ENCODE peak calls at places on chromosomes 4 and X, in six cellular contexts. One of them, this sample, is unnamed.

GRCh38 chr4:32455231-32455630 is 1735.1 kb downstream of the PCDH7 start:
- DNase-seq in cardiac muscle cell: peak
- DNase-seq in right lobe of liver: no peak
- DNase-seq in PC-9: no peak
- DNase-seq in thyroid gland: no peak
- DNase-seq in brain microvascular endothelial cell: peak
- DNase-seq in this sample: no peak

GRCh38 chr4:144547678-144548298 is 98.2 kb upstream of the HHIP start:
- DNase-seq in cardiac muscle cell: no peak
- DNase-seq in PC-9: no peak
- DNase-seq in right lobe of liver: no peak
- DNase-seq in brain microvascular endothelial cell: no peak
- DNase-seq in thyroid gland: no peak
- DNase-seq in this sample: no peak

GRCh38 chr4:139973015-139973414 is 181.0 kb downstream of the MAML3 start:
- DNase-seq in thyroid gland: no peak
- DNase-seq in right lobe of liver: no peak
- DNase-seq in brain microvascular endothelial cell: no peak
- DNase-seq in cardiac muscle cell: no peak
- DNase-seq in PC-9: no peak
- DNase-seq in this sample: no peak

GRCh38 chr4:78337621-78338020 is 213.9 kb upstream of the ANXA3 start:
- DNase-seq in brain microvascular endothelial cell: no peak
- DNase-seq in PC-9: no peak
- DNase-seq in right lobe of liver: no peak
- DNase-seq in thyroid gland: no peak
- DNase-seq in cardiac muscle cell: no peak
- DNase-seq in this sample: no peak

GRCh38 chrX:13283968-13284914 is 35.6 kb downstream of the ATXN3L start:
- DNase-seq in PC-9: no peak
- DNase-seq in right lobe of liver: no peak
- DNase-seq in cardiac muscle cell: peak
- DNase-seq in thyroid gland: no peak
- DNase-seq in brain microvascular endothelial cell: peak
- DNase-seq in this sample: peak

GRCh38 chrX:104854188-104854587 is 288.2 kb downstream of the IL1RAPL2 start:
- DNase-seq in thyroid gland: no peak
- DNase-seq in cardiac muscle cell: no peak
- DNase-seq in PC-9: no peak
- DNase-seq in right lobe of liver: no peak
- DNase-seq in brain microvascular endothelial cell: no peak
- DNase-seq in this sample: no peak

GRCh38 chrX:72470593-72471310 is 101.9 kb downstream of the HDAC8 start:
- DNase-seq in PC-9: no peak
- DNase-seq in right lobe of liver: no peak
- DNase-seq in cardiac muscle cell: no peak
- DNase-seq in thyroid gland: no peak
- DNase-seq in brain microvascular endothelial cell: no peak
- DNase-seq in this sample: no peak

GRCh38 chrX:123807825-123808416 is 51.9 kb upstream of the XIAP start:
- DNase-seq in brain microvascular endothelial cell: no peak
- DNase-seq in cardiac muscle cell: peak
- DNase-seq in PC-9: no peak
- DNase-seq in right lobe of liver: no peak
- DNase-seq in thyroid gland: no peak
- DNase-seq in this sample: peak

GRCh38 chrX:153606503-153606902 is 7.6 kb upstream of the CCNQ start:
- DNase-seq in thyroid gland: no peak
- DNase-seq in right lobe of liver: no peak
- DNase-seq in brain microvascular endothelial cell: no peak
- DNase-seq in cardiac muscle cell: no peak
- DNase-seq in PC-9: no peak
- DNase-seq in this sample: no peak

GRCh38 chrX:119537487-119537886 is 27.7 kb downstream of the STEEP1 start:
- DNase-seq in cardiac muscle cell: no peak
- DNase-seq in PC-9: no peak
- DNase-seq in thyroid gland: no peak
- DNase-seq in right lobe of liver: no peak
- DNase-seq in brain microvascular endothelial cell: no peak
- DNase-seq in this sample: peak

GRCh38 chrX:66633541-66633940 is 5.3 kb downstream of the EDA2R start:
- DNase-seq in PC-9: no peak
- DNase-seq in thyroid gland: no peak
- DNase-seq in right lobe of liver: no peak
- DNase-seq in brain microvascular endothelial cell: peak
- DNase-seq in cardiac muscle cell: peak
- DNase-seq in this sample: peak

GRCh38 chr4:188779586-188779985 is 640.3 kb downstream of the TRIML1 start:
- DNase-seq in PC-9: no peak
- DNase-seq in cardiac muscle cell: no peak
- DNase-seq in thyroid gland: no peak
- DNase-seq in right lobe of liver: no peak
- DNase-seq in brain microvascular endothelial cell: peak
- DNase-seq in this sample: peak

GRCh38 chrX:9611436-9612145 is 146.7 kb downstream of the TBL1X start:
- DNase-seq in right lobe of liver: peak
- DNase-seq in brain microvascular endothelial cell: no peak
- DNase-seq in thyroid gland: no peak
- DNase-seq in PC-9: no peak
- DNase-seq in cardiac muscle cell: no peak
- DNase-seq in this sample: peak

GRCh38 chr4:33262809-33263208 is 2542.6 kb downstream of the PCDH7 start:
- DNase-seq in thyroid gland: no peak
- DNase-seq in PC-9: no peak
- DNase-seq in right lobe of liver: no peak
- DNase-seq in brain microvascular endothelial cell: no peak
- DNase-seq in cardiac muscle cell: no peak
- DNase-seq in this sample: peak

GRCh38 chr4:109044446-109044845 is 258.0 kb downstream of the COL25A1 start:
- DNase-seq in brain microvascular endothelial cell: no peak
- DNase-seq in thyroid gland: no peak
- DNase-seq in cardiac muscle cell: no peak
- DNase-seq in PC-9: no peak
- DNase-seq in right lobe of liver: no peak
- DNase-seq in this sample: no peak

GRCh38 chr4:173057442-173057841 is 111.2 kb upstream of the GALNT7 start:
- DNase-seq in PC-9: no peak
- DNase-seq in cardiac muscle cell: no peak
- DNase-seq in brain microvascular endothelial cell: no peak
- DNase-seq in right lobe of liver: no peak
- DNase-seq in thyroid gland: no peak
- DNase-seq in this sample: peak

GRCh38 chr4:145507636-145508035 is 26.0 kb downstream of the SMAD1 start:
- DNase-seq in brain microvascular endothelial cell: no peak
- DNase-seq in PC-9: no peak
- DNase-seq in thyroid gland: no peak
- DNase-seq in right lobe of liver: no peak
- DNase-seq in cardiac muscle cell: peak
- DNase-seq in this sample: no peak

GRCh38 chr4:157221895-157222763 is 1.6 kb downstream of the GRIA2 start:
- DNase-seq in PC-9: no peak
- DNase-seq in cardiac muscle cell: no peak
- DNase-seq in right lobe of liver: peak
- DNase-seq in thyroid gland: no peak
- DNase-seq in brain microvascular endothelial cell: no peak
- DNase-seq in this sample: no peak

GRCh38 chrX:79592259-79592658 is 225.1 kb upstream of the ITM2A start:
- DNase-seq in cardiac muscle cell: no peak
- DNase-seq in PC-9: no peak
- DNase-seq in right lobe of liver: no peak
- DNase-seq in brain microvascular endothelial cell: no peak
- DNase-seq in thyroid gland: no peak
- DNase-seq in this sample: no peak

GRCh38 chrX:101764538-101764937 is 104.9 kb upstream of the ARMCX2 start:
- DNase-seq in PC-9: no peak
- DNase-seq in thyroid gland: peak
- DNase-seq in cardiac muscle cell: peak
- DNase-seq in brain microvascular endothelial cell: peak
- DNase-seq in right lobe of liver: no peak
- DNase-seq in this sample: no peak

GRCh38 chrX:133448512-133449076 is 33.3 kb upstream of the GPC4 start:
- DNase-seq in right lobe of liver: no peak
- DNase-seq in brain microvascular endothelial cell: no peak
- DNase-seq in cardiac muscle cell: peak
- DNase-seq in thyroid gland: no peak
- DNase-seq in PC-9: no peak
- DNase-seq in this sample: no peak

GRCh38 chrX:120365320-120365719 is 3.4 kb downstream of the ATP1B4 start:
- DNase-seq in cardiac muscle cell: peak
- DNase-seq in right lobe of liver: peak
- DNase-seq in PC-9: peak
- DNase-seq in thyroid gland: peak
- DNase-seq in brain microvascular endothelial cell: no peak
- DNase-seq in this sample: peak

GRCh38 chr4:53365121-53365485 is 758 bp downstream of the SCFD2 start:
- DNase-seq in PC-9: peak
- DNase-seq in right lobe of liver: no peak
- DNase-seq in thyroid gland: no peak
- DNase-seq in brain microvascular endothelial cell: no peak
- DNase-seq in cardiac muscle cell: peak
- DNase-seq in this sample: peak

GRCh38 chrX:132493095-132493494 is 4.3 kb upstream of the MBNL3 start:
- DNase-seq in PC-9: no peak
- DNase-seq in right lobe of liver: no peak
- DNase-seq in cardiac muscle cell: no peak
- DNase-seq in brain microvascular endothelial cell: no peak
- DNase-seq in thyroid gland: no peak
- DNase-seq in this sample: no peak

GRCh38 chrX:79259073-79259689 is 108.0 kb downstream of the ITM2A start:
- DNase-seq in right lobe of liver: no peak
- DNase-seq in PC-9: no peak
- DNase-seq in cardiac muscle cell: peak
- DNase-seq in thyroid gland: no peak
- DNase-seq in brain microvascular endothelial cell: no peak
- DNase-seq in this sample: peak

GRCh38 chr4:146507607-146508006 is 14.1 kb downstream of the SLC10A7 start:
- DNase-seq in brain microvascular endothelial cell: no peak
- DNase-seq in right lobe of liver: no peak
- DNase-seq in thyroid gland: no peak
- DNase-seq in PC-9: no peak
- DNase-seq in cardiac muscle cell: no peak
- DNase-seq in this sample: peak

GRCh38 chr4:14653338-14653737 is 348.9 kb upstream of the CPEB2 start:
- DNase-seq in cardiac muscle cell: no peak
- DNase-seq in PC-9: no peak
- DNase-seq in brain microvascular endothelial cell: no peak
- DNase-seq in right lobe of liver: no peak
- DNase-seq in thyroid gland: no peak
- DNase-seq in this sample: no peak

GRCh38 chrX:154742623-154743022 is 8.3 kb downstream of the GAB3 start:
- DNase-seq in right lobe of liver: no peak
- DNase-seq in brain microvascular endothelial cell: no peak
- DNase-seq in cardiac muscle cell: no peak
- DNase-seq in PC-9: no peak
- DNase-seq in thyroid gland: no peak
- DNase-seq in this sample: no peak

GRCh38 chr4:168677063-168677462 is 180.2 kb downstream of the PALLD start:
- DNase-seq in cardiac muscle cell: no peak
- DNase-seq in brain microvascular endothelial cell: no peak
- DNase-seq in right lobe of liver: no peak
- DNase-seq in thyroid gland: peak
- DNase-seq in PC-9: no peak
- DNase-seq in this sample: no peak

DNA sequence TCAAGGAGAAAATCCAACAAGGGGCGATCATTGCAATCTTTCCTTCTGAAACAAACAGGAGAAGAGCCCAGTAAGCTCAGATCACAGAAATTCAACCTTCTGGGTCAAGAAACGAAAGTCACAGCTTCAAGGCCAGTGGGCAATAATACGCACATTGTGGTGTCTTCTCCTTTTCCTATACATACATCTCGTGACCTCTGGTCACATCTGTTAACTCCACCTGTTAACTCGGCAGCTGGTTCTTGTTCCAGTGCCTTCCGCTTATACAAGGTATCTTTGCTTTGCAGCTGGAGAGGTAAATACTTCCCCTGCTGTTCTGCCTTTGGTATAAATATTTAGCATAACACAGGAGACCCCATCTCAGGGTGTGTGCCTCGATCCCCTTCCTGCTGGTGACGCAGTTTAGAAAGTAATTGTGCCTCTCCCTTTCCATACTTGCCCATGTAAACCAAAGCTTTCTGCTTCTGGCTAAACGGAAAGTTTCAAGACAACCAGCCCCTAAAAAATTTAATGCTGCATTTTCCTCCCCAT is 45.0 kb downstream of the CCDC149 start:
- DNase-seq in thyroid gland: no peak
- DNase-seq in PC-9: no peak
- DNase-seq in brain microvascular endothelial cell: no peak
- DNase-seq in right lobe of liver: no peak
- DNase-seq in cardiac muscle cell: no peak
- DNase-seq in this sample: no peak
- TF ChIP-seq CTCF in thyroid gland: no peak
- TF ChIP-seq CTCF in PC-9: no peak
- TF ChIP-seq CTCF in brain microvascular endothelial cell: no peak
- TF ChIP-seq CTCF in right lobe of liver: no peak
- TF ChIP-seq CTCF in cardiac muscle cell: no peak
- TF ChIP-seq CTCF in this sample: no peak

DNA sequence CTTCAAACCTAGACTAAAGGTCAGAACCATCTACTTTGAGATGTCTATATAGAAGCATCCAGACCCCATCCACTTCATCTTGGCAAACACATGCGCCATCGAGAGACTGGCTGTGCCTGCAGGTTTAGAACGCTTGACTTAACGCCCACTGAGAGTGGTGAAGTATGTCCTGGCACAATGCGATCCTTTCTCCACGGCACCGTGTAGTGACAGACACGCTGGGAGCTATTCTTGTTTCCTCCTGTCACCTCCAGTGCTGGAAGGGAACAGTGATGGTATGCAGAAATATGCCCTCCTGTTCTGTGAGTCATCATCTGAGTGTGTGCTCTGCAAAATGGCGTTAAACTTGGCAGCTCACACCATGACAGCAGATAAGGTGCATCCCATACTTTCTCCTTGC is 330.2 kb downstream of the NLGN4X start:
- DNase-seq in thyroid gland: no peak
- DNase-seq in PC-9: no peak
- DNase-seq in right lobe of liver: no peak
- DNase-seq in cardiac muscle cell: no peak
- DNase-seq in brain microvascular endothelial cell: no peak
- DNase-seq in this sample: no peak
- H3K4me3 ChIP-seq in thyroid gland: no peak
- H3K4me3 ChIP-seq in PC-9: no peak
- H3K4me3 ChIP-seq in right lobe of liver: no peak
- H3K4me3 ChIP-seq in cardiac muscle cell: no peak
- H3K4me3 ChIP-seq in brain microvascular endothelial cell: no peak
- H3K4me3 ChIP-seq in this sample: no peak

GRCh38 chr4:94480362-94480951 is 28.7 kb downstream of the PDLIM5 start:
- DNase-seq in right lobe of liver: no peak
- DNase-seq in cardiac muscle cell: no peak
- DNase-seq in brain microvascular endothelial cell: no peak
- DNase-seq in PC-9: no peak
- DNase-seq in thyroid gland: no peak
- DNase-seq in this sample: no peak
- TF ChIP-seq CTCF in right lobe of liver: no peak
- TF ChIP-seq CTCF in cardiac muscle cell: no peak
- TF ChIP-seq CTCF in brain microvascular endothelial cell: no peak
- TF ChIP-seq CTCF in PC-9: no peak
- TF ChIP-seq CTCF in thyroid gland: no peak
- TF ChIP-seq CTCF in this sample: no peak

GRCh38 chr4:167102475-167102874 is 131.8 kb downstream of the SPOCK3 start:
- DNase-seq in brain microvascular endothelial cell: no peak
- DNase-seq in PC-9: no peak
- DNase-seq in right lobe of liver: no peak
- DNase-seq in thyroid gland: no peak
- DNase-seq in cardiac muscle cell: no peak
- DNase-seq in this sample: no peak
- H3K4me3 ChIP-seq in brain microvascular endothelial cell: no peak
- H3K4me3 ChIP-seq in PC-9: no peak
- H3K4me3 ChIP-seq in right lobe of liver: no peak
- H3K4me3 ChIP-seq in thyroid gland: no peak
- H3K4me3 ChIP-seq in cardiac muscle cell: no peak
- H3K4me3 ChIP-seq in this sample: no peak

GRCh38 chrX:37905436-37906147 is 58.2 kb upstream of the DYNLT3 start:
- DNase-seq in brain microvascular endothelial cell: peak
- DNase-seq in right lobe of liver: no peak
- DNase-seq in thyroid gland: no peak
- DNase-seq in PC-9: no peak
- DNase-seq in cardiac muscle cell: peak
- DNase-seq in this sample: no peak
- TF ChIP-seq CTCF in brain microvascular endothelial cell: peak
- TF ChIP-seq CTCF in right lobe of liver: peak
- TF ChIP-seq CTCF in thyroid gland: no peak
- TF ChIP-seq CTCF in PC-9: no peak
- TF ChIP-seq CTCF in cardiac muscle cell: peak
- TF ChIP-seq CTCF in this sample: peak

This sample was measured in foreskin fibroblast.